ENCODE peak calls at places on chromosome 4, in seven cellular contexts. Y is GM23248, K is esophagus muscularis mucosa, U is left ventricle myocardium inferior, P is right cardiac atrium, G is pancreas, N is psoas muscle. A is an unnamed sample.

GRCh38 chr4:89203902-89204301 is 92.6 kb downstream of the TIGD2 start:
- DNase-seq in U (no peak), P (no peak), K (no peak), G (no peak), Y (no peak), N (no peak), A (no peak)

GRCh38 chr4:155319506-155319905 is 57.3 kb downstream of the MAP9 start:
- DNase-seq in G (no peak), N (no peak), P (no peak), Y (no peak), K (no peak), U (no peak), A (no peak)

GRCh38 chr4:6632125-6632524 is 8.4 kb upstream of the MRFAP1 start:
- DNase-seq in U (no peak), K (no peak), G (no peak), P (no peak), N (no peak), Y (no peak), A (no peak)

GRCh38 chr4:40264497-40264896 is 67.7 kb downstream of the RHOH start:
- DNase-seq in P (no peak), N (no peak), G (no peak), K (no peak), U (no peak), Y (peak; percentile 73), A (no peak)

GRCh38 chr4:98452091-98452490 is 190.9 kb downstream of the RAP1GDS1 start:
- DNase-seq in G (no peak), N (no peak), U (no peak), Y (no peak), P (no peak), K (no peak), A (no peak)

GRCh38 chr4:87229979-87230378 is 9.6 kb upstream of the KLHL8 start:
- DNase-seq in Y (no peak), P (no peak), N (no peak), K (no peak), U (no peak), G (no peak), A (no peak)

GRCh38 chr4:32930700-32931099 is 2210.5 kb downstream of the PCDH7 start:
- DNase-seq in N (no peak), P (no peak), U (no peak), K (no peak), G (no peak), Y (no peak), A (no peak)

GRCh38 chr4:184583738-184584502 is 65.3 kb downstream of the CASP3 start:
- DNase-seq in P (no peak), Y (no peak), U (no peak), K (no peak), N (no peak), G (no peak), A (no peak)

GRCh38 chr4:187085339-187085738 is 361.7 kb upstream of the FAT1 start:
- DNase-seq in Y (no peak), U (no peak), P (no peak), N (no peak), G (no peak), K (no peak), A (no peak)

GRCh38 chr4:184473515-184474260 is 662 bp downstream of the IRF2 start:
- DNase-seq in K (no peak), Y (peak; percentile 70), U (peak; percentile 42), G (peak; percentile 44), N (peak; percentile 42), P (peak; percentile 51), A (no peak)

DNA sequence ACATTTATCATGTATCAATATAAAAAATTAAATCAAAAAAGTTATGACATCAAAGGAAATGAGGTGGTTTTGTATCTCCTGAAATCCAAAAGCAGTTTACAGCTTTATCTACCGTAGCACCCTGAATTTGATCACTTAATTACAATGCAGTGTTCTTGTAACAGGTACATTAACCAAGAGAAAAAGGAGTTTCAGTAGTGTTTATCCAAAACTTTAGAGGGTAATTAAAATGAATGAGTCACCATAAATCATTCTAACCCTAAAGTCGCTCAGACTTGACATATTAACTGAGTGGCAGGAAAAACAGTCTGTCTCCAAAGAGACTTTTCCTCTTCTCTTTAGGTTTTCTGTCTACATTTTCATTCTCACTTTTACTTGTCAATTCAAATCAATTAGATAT is 907.6 kb upstream of the EPHA5 start:
- DNase-seq in P (no peak), U (no peak), N (no peak), Y (no peak), G (no peak), K (no peak), A (no peak)
- H3K4me3 ChIP-seq in P (no peak overlapping the region), U (no peak overlapping the region), N (no peak overlapping the region), Y (no peak overlapping the region), G (no peak overlapping the region), K (no peak overlapping the region), A (no peak overlapping the region)

DNA sequence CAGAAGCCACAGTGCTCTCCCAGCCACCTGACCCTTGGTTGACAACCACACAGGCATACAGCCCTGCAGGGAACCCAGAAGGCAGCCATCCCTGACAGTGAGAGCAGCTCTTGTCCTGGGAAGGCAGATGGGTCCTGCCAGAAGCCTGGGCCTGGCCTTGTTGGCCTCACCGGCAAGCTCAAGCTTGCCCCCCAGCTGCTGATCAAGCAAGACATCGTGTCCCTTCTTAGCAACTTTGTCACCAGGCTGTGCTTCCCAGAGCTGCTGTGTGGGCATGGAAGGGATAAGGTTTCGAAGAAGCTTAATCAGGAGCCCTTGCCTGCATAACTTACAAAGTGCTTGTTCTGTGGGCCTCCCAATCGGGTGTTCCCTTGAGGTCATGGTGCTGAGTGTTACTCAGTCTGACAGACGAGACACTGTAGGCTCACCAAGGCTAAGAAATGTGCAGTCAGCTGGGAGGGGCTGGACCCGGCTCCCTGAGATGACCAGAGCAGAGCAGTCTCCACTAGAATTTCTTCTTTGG is 6.8 kb upstream of the ABLIM2 start:
- DNase-seq in U (no peak), G (no peak), Y (peak; percentile 28), P (no peak), K (no peak), N (peak; percentile 72), A (no peak)
- H3K4me1 ChIP-seq in U (peaks cover 18% of the 10 kb centered on the region), G (no peaks in the 10 kb centered on the region), Y (no peaks in the 10 kb centered on the region), P (no peaks in the 10 kb centered on the region), K (no peaks in the 10 kb centered on the region), N (peaks cover 62% of the 10 kb centered on the region), A (peaks cover under 1% of the 10 kb centered on the region)

GRCh38 chr4:113975578-113975977 is 3.9 kb downstream of the ARSJ start:
- DNase-seq in G (no peak), U (no peak), K (no peak), Y (no peak), P (no peak), N (no peak), A (no peak)

GRCh38 chr4:113978561-113979156 is 788 bp downstream of the ARSJ start:
- DNase-seq in N (no peak), Y (peak; percentile 21), G (peak; percentile 12), K (no peak), P (no peak), U (no peak), A (no peak)

GRCh38 chr4:113978105-113978504 is 1.3 kb downstream of the ARSJ start:
- DNase-seq in N (no peak), P (no peak), K (no peak), U (no peak), G (no peak), Y (no peak), A (no peak)

GRCh38 chr4:113979157-113979972 is at the start of gene ARSJ:
- DNase-seq in N (peak; percentile 66), U (peak; percentile 51), G (peak; percentile 51), K (no peak), P (peak; percentile 72), Y (peak; percentile 91), A (peak; percentile 80)

GRCh38 chr4:113976937-113977855 is 2.3 kb downstream of the ARSJ start:
- DNase-seq in U (no peak), G (no peak), Y (peak; percentile 52), N (no peak), K (no peak), P (no peak), A (no peak)
- H3K4me3 ChIP-seq in U (peak overlapping the region; percentile 70), G (peak overlapping the region; percentile 12), Y (peak overlapping the region; percentile 89), N (peak overlapping the region; percentile 8), K (peak overlapping the region; percentile 72), P (peak overlapping the region; percentile 88), A (peak overlapping the region; percentile 92)

DNA sequence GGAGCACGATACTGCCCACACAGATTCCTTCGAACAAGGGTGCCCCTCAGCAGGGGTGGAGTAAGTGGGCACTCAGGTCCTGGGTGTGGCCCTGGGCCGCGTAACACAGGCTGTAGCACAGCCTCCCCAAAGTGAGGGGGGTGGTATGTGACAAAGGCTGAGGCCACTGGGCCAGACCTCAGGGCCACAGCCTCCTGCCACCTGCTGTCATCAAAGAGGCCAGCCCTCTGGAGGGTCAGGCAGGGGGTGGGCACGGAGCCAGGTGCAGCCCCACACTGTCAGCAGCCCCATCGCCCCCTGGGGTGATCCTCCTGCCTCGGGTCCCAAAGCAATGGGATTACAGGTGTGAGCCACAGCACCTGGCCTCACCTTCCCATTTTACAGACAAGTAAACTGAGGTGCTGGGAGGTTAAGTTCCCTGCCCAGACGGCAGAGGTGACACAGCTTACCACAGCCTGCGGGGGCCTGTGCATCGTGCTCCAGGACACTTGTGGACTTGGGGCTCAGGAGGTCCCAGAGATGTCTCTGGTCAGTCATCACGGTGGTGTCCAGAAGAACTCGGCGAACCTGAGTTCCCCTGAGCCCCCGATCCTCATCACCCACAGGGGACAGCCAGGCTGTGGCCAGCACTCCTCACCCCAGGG is 27.5 kb upstream of the MXD4 start:
- DNase-seq in U (no peak), N (no peak), K (no peak), G (no peak), P (no peak), Y (no peak), A (no peak)
- H3K4me1 ChIP-seq in U (peaks cover 3% of the 10 kb centered on the region), N (no peaks in the 10 kb centered on the region), K (no peaks in the 10 kb centered on the region), G (no peaks in the 10 kb centered on the region), P (no peaks in the 10 kb centered on the region), Y (peaks cover 18% of the 10 kb centered on the region), A (no peaks in the 10 kb centered on the region)

GRCh38 chr4:121693450-121693849 is 3.3 kb downstream of the ANXA5 start:
- DNase-seq in G (no peak), Y (no peak), P (no peak), N (no peak), U (no peak), K (no peak), A (no peak)

GRCh38 chr4:121690001-121690400 is 6.8 kb downstream of the ANXA5 start:
- DNase-seq in G (no peak), K (no peak), N (no peak), P (no peak), U (no peak), Y (peak; percentile 74), A (no peak)

GRCh38 chr4:121696140-121696640 is 590 bp downstream of the ANXA5 start:
- DNase-seq in P (peak; percentile 85), Y (peak; percentile 95), N (peak; percentile 78), U (peak; percentile 80), G (peak; percentile 58), K (peak; percentile 95), A (peak; percentile 92)

GRCh38 chr4:121688696-121689095 is 8.1 kb downstream of the ANXA5 start:
- DNase-seq in K (no peak), G (no peak), P (no peak), Y (no peak), U (no peak), N (no peak), A (no peak)

DNA sequence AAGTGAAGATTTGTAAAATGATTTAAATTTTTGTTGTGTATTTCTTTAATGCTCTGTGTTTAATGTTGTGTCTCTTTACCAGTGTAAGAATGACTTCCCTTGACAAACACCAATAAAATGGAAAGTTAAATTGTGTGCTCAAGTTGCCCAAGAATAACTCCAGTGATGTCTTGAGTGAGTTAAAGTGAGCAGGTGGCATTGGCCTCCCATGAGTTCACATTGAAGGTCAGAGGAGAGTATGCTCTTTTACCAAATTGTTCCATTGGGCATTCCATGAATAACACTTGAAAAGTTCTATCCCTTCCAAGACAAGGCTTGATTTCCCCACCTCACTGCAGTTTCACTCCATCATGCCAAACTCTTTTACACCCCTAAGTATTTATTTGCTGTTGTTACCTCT is 4.5 kb downstream of the ANXA5 start:
- DNase-seq in N (no peak), Y (no peak), U (no peak), G (no peak), P (no peak), K (no peak), A (no peak)
- H3K4me3 ChIP-seq in N (no peak overlapping the region), Y (peak overlapping the region; percentile 67), U (no peak overlapping the region), G (no peak overlapping the region), P (no peak overlapping the region), K (no peak overlapping the region), A (no peak overlapping the region)

A was measured in tibial artery.